ENCODE peak calls at places on chromosomes 6 and 20, in nine cellular contexts. P is CD8-positive, alpha-beta T cell; U is colonic mucosa; A is thoracic aorta; R is AG09309; Z is AG10803; L is pancreas; V is HepG2; W is upper lobe of right lung. S is an unnamed sample.

GRCh38 chr6:108260126-108260808 is 573 bp downstream of the SNX3 start:
- DNase-seq in P (peak), U (peak), A (no peak), R (peak), Z (peak), L (peak), V (no peak), W (peak), S (peak)

GRCh38 chr20:46701556-46701955 is 7.9 kb upstream of the SLC2A10 start:
- DNase-seq in P (no peak), U (no peak), A (no peak), R (no peak), Z (peak), L (no peak), V (no peak), W (no peak), S (no peak)

GRCh38 chr6:18121580-18122127 is 823 bp downstream of the NHLRC1 start:
- DNase-seq in P (no peak), U (no peak), A (no peak), R (no peak), Z (no peak), L (no peak), V (peak), W (no peak), S (no peak)

GRCh38 chr20:14055127-14055742 is 59.9 kb downstream of the MACROD2 start:
- DNase-seq in P (no peak), U (peak), A (no peak), R (peak), Z (peak), L (no peak), V (peak), W (no peak), S (no peak)

GRCh38 chr6:43812850-43813584 is 43.0 kb downstream of the VEGFA start:
- DNase-seq in P (no peak), U (peak), A (no peak), R (no peak), Z (no peak), L (no peak), V (no peak), W (peak), S (peak)

GRCh38 chr6:17045581-17046322 is 56.1 kb upstream of the STMND1 start:
- DNase-seq in P (no peak), U (no peak), A (no peak), R (peak), Z (peak), L (no peak), V (no peak), W (no peak), S (no peak)

GRCh38 chr20:2838170-2838797 is 2.2 kb downstream of the PCED1A start:
- DNase-seq in P (no peak), U (no peak), A (no peak), R (no peak), Z (no peak), L (no peak), V (no peak), W (peak), S (no peak)

GRCh38 chr6:161544801-161545490 is 271.1 kb upstream of the AGPAT4 start:
- DNase-seq in P (no peak), U (no peak), A (no peak), R (no peak), Z (peak), L (no peak), V (no peak), W (no peak), S (no peak)

GRCh38 chr6:4776967-4777925 is 1.0 kb downstream of the CDYL start:
- DNase-seq in P (peak), U (peak), A (no peak), R (no peak), Z (peak), L (no peak), V (no peak), W (peak), S (peak)

GRCh38 chr6:84093405-84094049 is 60.0 kb downstream of the MRAP2 start:
- DNase-seq in P (no peak), U (no peak), A (no peak), R (no peak), Z (no peak), L (no peak), V (no peak), W (no peak), S (no peak)

GRCh38 chr6:54846243-54846856 is at the start of gene FAM83B:
- DNase-seq in P (no peak), U (peak), A (no peak), R (no peak), Z (no peak), L (peak), V (no peak), W (peak), S (peak)

GRCh38 chr6:42915737-42916136 is at the start of gene PTCRA:
- DNase-seq in P (no peak), U (no peak), A (no peak), R (no peak), Z (no peak), L (no peak), V (no peak), W (no peak), S (no peak)

GRCh38 chr6:145669627-145670034 is 65.7 kb downstream of the EPM2A start:
- DNase-seq in P (no peak), U (no peak), A (no peak), R (peak), Z (peak), L (no peak), V (no peak), W (no peak), S (no peak)

GRCh38 chr20:40821438-40821837 is 132.4 kb upstream of the MAFB start:
- DNase-seq in P (no peak), U (no peak), A (no peak), R (no peak), Z (no peak), L (no peak), V (no peak), W (no peak), S (no peak)

GRCh38 chr6:28068067-28068466 is 12.3 kb upstream of the ZNF165 start:
- DNase-seq in P (no peak), U (no peak), A (no peak), R (no peak), Z (no peak), L (no peak), V (no peak), W (no peak), S (no peak)

GRCh38 chr6:128509709-128510108 is 10.7 kb downstream of the PTPRK start:
- DNase-seq in P (no peak), U (no peak), A (no peak), R (no peak), Z (no peak), L (no peak), V (no peak), W (no peak), S (no peak)

GRCh38 chr20:44309763-44310663 is 989 bp downstream of the FITM2 start:
- DNase-seq in P (no peak), U (peak), A (no peak), R (peak), Z (peak), L (no peak), V (no peak), W (peak), S (peak)

GRCh38 chr6:138454976-138455706 is 44.2 kb downstream of the NHSL1 start:
- DNase-seq in P (peak), U (peak), A (no peak), R (no peak), Z (no peak), L (no peak), V (no peak), W (peak), S (no peak)

GRCh38 chr6:154868143-154868594 is 126.9 kb upstream of the TIAM2 start:
- DNase-seq in P (no peak), U (no peak), A (no peak), R (peak), Z (peak), L (no peak), V (peak), W (no peak), S (no peak)

GRCh38 chr20:50931048-50931305 is 260 bp downstream of the ADNP start:
- DNase-seq in P (peak), U (no peak), A (no peak), R (no peak), Z (no peak), L (no peak), V (no peak), W (no peak), S (no peak)

GRCh38 chr6:157460182-157460999 is 79.4 kb downstream of the ZDHHC14 start:
- DNase-seq in P (no peak), U (no peak), A (no peak), R (no peak), Z (peak), L (no peak), V (no peak), W (no peak), S (no peak)

GRCh38 chr6:2426561-2427340 is 181.3 kb upstream of the GMDS start:
- DNase-seq in P (no peak), U (no peak), A (no peak), R (peak), Z (peak), L (no peak), V (no peak), W (no peak), S (no peak)

GRCh38 chr6:95093154-95093553 is 484.2 kb upstream of the MANEA start:
- DNase-seq in P (no peak), U (no peak), A (no peak), R (no peak), Z (no peak), L (no peak), V (no peak), W (no peak), S (no peak)

GRCh38 chr6:166554316-166554715 is 32.2 kb downstream of the RAMACL start:
- DNase-seq in P (no peak), U (no peak), A (no peak), R (no peak), Z (peak), L (no peak), V (no peak), W (no peak), S (no peak)

GRCh38 chr20:10079964-10080363 is 45.2 kb downstream of the ANKEF1 start:
- DNase-seq in P (no peak), U (no peak), A (no peak), R (peak), Z (peak), L (no peak), V (no peak), W (no peak), S (no peak)

GRCh38 chr6:43575105-43575771 is 600 bp downstream of the XPO5 start:
- DNase-seq in P (no peak), U (peak), A (no peak), R (no peak), Z (peak), L (peak), V (peak), W (peak), S (peak)

GRCh38 chr20:3312940-3313656 is 74.1 kb upstream of the SLC4A11 start:
- DNase-seq in P (no peak), U (no peak), A (no peak), R (peak), Z (peak), L (no peak), V (peak), W (no peak), S (no peak)

GRCh38 chr6:133680994-133681393 is 207.9 kb upstream of the TCF21 start:
- DNase-seq in P (no peak), U (no peak), A (no peak), R (no peak), Z (no peak), L (no peak), V (no peak), W (no peak), S (no peak)

GRCh38 chr6:97138581-97138980 is 144.4 kb downstream of the MMS22L start:
- DNase-seq in P (no peak), U (no peak), A (no peak), R (no peak), Z (no peak), L (no peak), V (no peak), W (no peak), S (no peak)

GRCh38 chr20:56018750-56019149 is 13.4 kb upstream of the CBLN4 start:
- DNase-seq in P (no peak), U (no peak), A (no peak), R (no peak), Z (no peak), L (no peak), V (no peak), W (no peak), S (no peak)

GRCh38 chr6:5632348-5632935 is 371.1 kb downstream of the FARS2 start:
- DNase-seq in P (no peak), U (no peak), A (no peak), R (no peak), Z (no peak), L (no peak), V (no peak), W (no peak), S (no peak)

GRCh38 chr6:52503853-52504777 is 72.7 kb downstream of the TRAM2 start:
- DNase-seq in P (no peak), U (peak), A (peak), R (no peak), Z (peak), L (peak), V (no peak), W (peak), S (peak)

GRCh38 chr6:19368511-19368910 is 468.7 kb upstream of the ID4 start:
- DNase-seq in P (no peak), U (no peak), A (no peak), R (peak), Z (peak), L (no peak), V (no peak), W (no peak), S (no peak)

DNA sequence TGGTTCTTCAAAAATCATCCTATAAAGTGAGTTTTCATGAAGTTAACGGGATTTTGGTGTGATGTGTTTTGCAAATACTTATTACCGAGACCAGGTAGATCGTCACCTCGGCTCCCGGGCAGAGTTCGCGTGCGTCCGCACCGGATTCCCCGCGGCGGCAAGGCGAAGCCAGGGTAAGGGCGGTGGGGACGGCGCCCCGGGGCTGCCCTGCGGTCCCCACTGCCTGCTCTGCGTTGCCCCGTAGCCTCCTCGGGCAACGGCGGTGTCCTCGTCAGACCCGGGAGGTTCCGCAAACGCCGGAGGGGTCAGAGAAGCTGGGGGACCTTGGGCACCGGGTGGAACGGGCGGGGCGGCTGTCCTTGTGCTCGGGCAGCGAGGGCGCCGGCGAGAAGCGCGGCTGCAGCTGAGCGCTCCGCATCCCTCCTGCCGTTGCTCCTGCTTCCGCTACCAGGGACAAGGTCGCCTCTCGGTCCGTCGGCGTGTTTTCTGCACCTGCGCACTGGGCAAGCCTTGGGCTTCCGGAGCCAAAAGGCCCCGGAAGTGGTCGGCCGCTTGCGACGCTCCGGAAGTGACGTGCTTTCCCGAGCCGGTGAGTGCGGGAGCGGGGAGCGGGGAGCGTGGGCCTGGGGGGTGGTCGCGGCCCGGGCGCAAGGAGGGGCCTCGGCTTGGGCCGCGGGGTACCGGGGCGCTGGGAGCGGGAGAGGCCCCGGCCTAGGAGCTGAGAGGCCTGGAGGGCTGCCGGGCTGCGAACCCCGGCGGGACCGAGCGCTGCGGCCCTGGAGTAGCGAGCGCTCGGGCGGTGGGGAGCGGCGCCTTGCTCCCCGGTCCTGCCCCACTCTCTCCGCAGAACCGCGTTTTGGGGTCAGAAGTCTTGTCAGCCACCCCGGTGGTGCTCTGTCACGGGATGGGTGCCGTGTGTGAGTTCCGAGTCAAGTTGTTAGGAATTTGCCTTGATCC is at the start of gene MTG2:
- DNase-seq in P (peak), U (peak), A (peak), R (peak), Z (peak), L (peak), V (peak), W (peak), S (peak)
- TF ChIP-seq CTCF in P (no peak), U (no peak), A (peak), R (no peak), Z (no peak), L (no peak), V (peak), W (no peak), S (no peak)

GRCh38 chr6:85460154-85460950 is 10.5 kb downstream of the NT5E start:
- DNase-seq in P (no peak), U (no peak), A (no peak), R (no peak), Z (no peak), L (no peak), V (no peak), W (no peak), S (no peak)

GRCh38 chr6:85459224-85459901 is 9.5 kb downstream of the NT5E start:
- DNase-seq in P (no peak), U (no peak), A (no peak), R (peak), Z (peak), L (no peak), V (no peak), W (no peak), S (no peak)

GRCh38 chr6:85458184-85458583 is 8.3 kb downstream of the NT5E start:
- DNase-seq in P (no peak), U (no peak), A (no peak), R (no peak), Z (no peak), L (no peak), V (no peak), W (no peak), S (no peak)

GRCh38 chr6:85456782-85457181 is 6.9 kb downstream of the NT5E start:
- DNase-seq in P (no peak), U (no peak), A (no peak), R (no peak), Z (no peak), L (no peak), V (no peak), W (no peak), S (no peak)

GRCh38 chr6:85458782-85459181 is 8.9 kb downstream of the NT5E start:
- DNase-seq in P (no peak), U (no peak), A (no peak), R (no peak), Z (peak), L (no peak), V (no peak), W (no peak), S (no peak)
- H3K4me3 ChIP-seq in P (no peak), U (no peak), A (peak), R (no peak), Z (no peak), L (no peak), V (no peak), W (no peak), S (no peak)

GRCh38 chr20:61878478-61879302 is 187.0 kb downstream of the TAF4 start:
- DNase-seq in P (no peak), U (no peak), A (no peak), R (no peak), Z (no peak), L (no peak), V (no peak), W (no peak), S (peak)
- TF ChIP-seq CTCF in P (no peak), U (no peak), A (no peak), R (no peak), Z (no peak), L (no peak), V (no peak), W (no peak), S (no peak)

DNA sequence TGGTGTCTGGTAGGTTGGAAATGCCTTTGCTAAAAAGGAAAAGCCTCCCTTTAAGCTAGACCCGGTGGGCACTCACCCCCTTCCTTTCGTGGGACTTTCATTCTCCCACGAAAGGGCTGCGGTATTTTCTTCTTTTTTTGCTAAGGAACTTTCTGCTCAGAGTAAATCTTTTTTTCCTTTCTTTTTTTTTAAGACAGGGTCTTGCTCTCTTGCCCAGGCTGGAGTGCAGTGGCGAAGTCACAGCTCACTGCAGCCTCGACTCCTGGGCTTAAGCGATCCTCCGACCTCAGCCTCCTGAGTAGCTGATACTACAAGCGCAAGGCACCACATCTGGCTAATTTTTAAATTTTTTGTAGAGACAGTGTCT is 4.0 kb downstream of the TP53TG5 start:
- DNase-seq in P (no peak), U (no peak), A (no peak), R (no peak), Z (no peak), L (no peak), V (no peak), W (no peak), S (no peak)
- H3K4me3 ChIP-seq in P (peak), U (peak), A (peak), R (peak), Z (peak), L (no peak), V (no peak), W (peak), S (peak)

DNA sequence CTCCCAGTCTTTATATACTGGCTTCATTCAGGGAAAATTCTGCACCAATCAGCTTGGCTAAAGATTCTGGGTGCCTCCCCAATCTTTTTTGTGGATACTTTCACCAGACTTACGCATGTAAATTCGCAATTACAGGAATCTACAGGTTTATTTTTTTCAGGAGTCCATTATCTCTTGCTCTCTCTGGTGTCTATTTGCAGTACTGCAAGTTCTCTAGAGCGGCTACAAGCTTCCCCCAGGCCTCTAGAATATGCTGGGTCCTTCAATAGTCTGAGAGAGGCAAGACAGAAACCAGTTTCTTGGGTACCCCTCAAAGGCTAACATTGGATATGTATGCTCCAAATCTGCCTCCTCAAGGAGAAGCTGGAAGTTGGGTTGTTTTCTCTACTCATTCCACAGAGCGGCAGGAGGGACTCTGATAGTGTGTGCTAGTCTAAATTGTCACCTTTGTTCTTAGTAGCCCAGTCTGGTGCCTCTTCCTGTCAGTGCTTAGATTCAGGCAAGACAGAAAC is 58.5 kb downstream of the SUN5 start:
- DNase-seq in P (peak), U (no peak), A (no peak), R (peak), Z (peak), L (no peak), V (peak), W (no peak), S (no peak)
- TF ChIP-seq CTCF in P (peak), U (no peak), A (no peak), R (peak), Z (peak), L (no peak), V (peak), W (peak), S (peak)

S was measured in left lung.